ENCODE peak calls at places on chromosomes 5 and 9, in four cellular contexts. Y is NCI-H748 treated with DMSO at 0.1 percent for 48 hours; D is mucosa of gallbladder; H is CD8-positive, alpha-beta memory T cell. C is an unnamed sample.

GRCh38 chr5:129461816-129462396 is 1.8 kb downstream of the ADAMTS19 start:
- DNase-seq in H (no peak), Y (no peak), D (no peak), C (peak; percentile 60)

GRCh38 chr5:158739941-158740340 is 359.8 kb downstream of the EBF1 start:
- DNase-seq in Y (no peak), H (no peak), D (no peak), C (no peak)

GRCh38 chr5:126460977-126461376 is 37.8 kb downstream of the GRAMD2B start:
- DNase-seq in D (no peak), Y (no peak), H (no peak), C (no peak)

GRCh38 chr5:178331491-178331981 is 98.9 kb upstream of the PHYKPL start:
- DNase-seq in H (no peak), Y (no peak), D (peak; percentile 39), C (no peak)

GRCh38 chr5:112289465-112289864 is 129.6 kb downstream of the EPB41L4A start:
- DNase-seq in Y (no peak), D (no peak), H (no peak), C (no peak)

GRCh38 chr5:179413711-179414458 is 68.6 kb upstream of the ADAMTS2 start:
- DNase-seq in D (peak; percentile 2), H (no peak), Y (no peak), C (no peak)

GRCh38 chr5:31362931-31363568 is 168.8 kb downstream of the DROSHA start:
- DNase-seq in Y (no peak), H (no peak), D (no peak), C (no peak)

GRCh38 chr5:123116063-123116462 is 27.0 kb downstream of the PRDM6 start:
- DNase-seq in D (no peak), H (no peak), Y (no peak), C (no peak)

GRCh38 chr9:88593537-88594185 is 58.7 kb downstream of the NXNL2 start:
- DNase-seq in D (peak; percentile 70), Y (peak; percentile 4), H (peak; percentile 12), C (peak; percentile 75)

GRCh38 chr5:1437876-1438559 is 7.2 kb downstream of the SLC6A3 start:
- DNase-seq in D (no peak), Y (no peak), H (no peak), C (no peak)

GRCh38 chr9:1173211-1173610 is 123.1 kb downstream of the DMRT2 start:
- DNase-seq in H (no peak), Y (no peak), D (peak; percentile 50), C (no peak)

GRCh38 chr9:128607642-128608350 is 48.9 kb downstream of the DYNC2I2 start:
- DNase-seq in Y (no peak), D (peak; percentile 58), H (no peak), C (no peak)

GRCh38 chr5:57839447-57839846 is 356.8 kb upstream of the ACTBL2 start:
- DNase-seq in Y (no peak), H (no peak), D (no peak), C (no peak)

GRCh38 chr5:180170810-180171567 is 38.0 kb downstream of the RASGEF1C start:
- DNase-seq in D (no peak), H (no peak), Y (no peak), C (no peak)

GRCh38 chr5:114319236-114319635 is 42.6 kb upstream of the KCNN2 start:
- DNase-seq in Y (no peak), H (no peak), D (no peak), C (no peak)

GRCh38 chr5:65837139-65837538 is 89.2 kb upstream of the ERBIN start:
- DNase-seq in H (no peak), Y (no peak), D (no peak), C (no peak)

GRCh38 chr9:107734231-107735014 is 244.9 kb upstream of the KLF4 start:
- DNase-seq in Y (no peak), D (no peak), H (no peak), C (no peak)

GRCh38 chr9:129781991-129782390 is 21.0 kb upstream of the TOR1B start:
- DNase-seq in Y (no peak), D (no peak), H (no peak), C (no peak)

GRCh38 chr5:10585120-10585915 is 21.4 kb downstream of the ANKRD33B start:
- DNase-seq in Y (no peak), D (no peak), H (no peak), C (no peak)

GRCh38 chr5:93423333-93423714 is 157.7 kb downstream of the NR2F1-AS1 start:
- DNase-seq in H (no peak), Y (no peak), D (no peak), C (no peak)

GRCh38 chr9:129002989-129003388 is 25.1 kb downstream of the SH3GLB2 start:
- DNase-seq in Y (no peak), D (no peak), H (no peak), C (no peak)

GRCh38 chr5:163347671-163348070 is 89.7 kb upstream of the CCNG1 start:
- DNase-seq in H (peak; percentile 16), Y (peak; percentile 12), D (peak; percentile 42), C (peak; percentile 70)

C was measured in MM.1S.